ENCODE peak calls at places on chromosomes 13 and 19, in four cellular contexts. I is fibroblast of lung, F is SK-N-SH, B is mammary epithelial cell. D is an unnamed sample.

GRCh38 chr13:102846261-102847015 is 606 bp downstream of the ERCC5 start:
- DNase-seq in B (peak), F (peak), I (peak), D (peak)

GRCh38 chr13:32790731-32791130 is 204.5 kb downstream of the PDS5B start:
- DNase-seq in B (no peak), I (no peak), F (no peak), D (no peak)

GRCh38 chr19:35712910-35713845 is 4.6 kb upstream of the KMT2B start:
- DNase-seq in F (no peak), I (no peak), B (no peak), D (no peak)

GRCh38 chr13:76380436-76381065 is 505.7 kb downstream of the KCTD12 start:
- DNase-seq in B (peak), I (peak), F (no peak), D (no peak)

GRCh38 chr19:33830264-33830663 is 33.6 kb downstream of the KCTD15 start:
- DNase-seq in I (no peak), B (no peak), F (no peak), D (no peak)

GRCh38 chr19:35204799-35205732 is 23.5 kb downstream of the FAM187B start:
- DNase-seq in B (no peak), F (no peak), I (no peak), D (no peak)

GRCh38 chr19:37975071-37975470 is 68.1 kb downstream of the SIPA1L3 start:
- DNase-seq in F (no peak), I (no peak), B (no peak), D (no peak)

GRCh38 chr13:98912846-98913245 is 65.0 kb downstream of the DOCK9 start:
- DNase-seq in B (no peak), F (no peak), I (no peak), D (no peak)

GRCh38 chr13:20121154-20121515 is 39.7 kb downstream of the GJA3 start:
- DNase-seq in F (no peak), B (no peak), I (no peak), D (no peak)

GRCh38 chr19:33905937-33906577 is 109.4 kb downstream of the KCTD15 start:
- DNase-seq in I (peak), F (peak), B (peak), D (no peak)

GRCh38 chr19:56597696-56598095 is 2.6 kb downstream of the ZNF71 start:
- DNase-seq in F (no peak), I (peak), B (peak), D (no peak)

GRCh38 chr13:73287871-73288270 is 229.1 kb downstream of the KLF5 start:
- DNase-seq in F (no peak), B (no peak), I (no peak), D (no peak)

GRCh38 chr13:29676941-29677452 is 81.5 kb upstream of the SLC7A1 start:
- DNase-seq in I (peak), B (peak), F (no peak), D (no peak)

GRCh38 chr13:32538234-32538620 is 368 bp downstream of the N4BP2L2 start:
- DNase-seq in I (peak), F (peak), B (peak), D (no peak)

GRCh38 chr13:112887151-112887550 is 81.9 kb upstream of the MCF2L start:
- DNase-seq in F (no peak), B (no peak), I (no peak), D (no peak)

GRCh38 chr13:53648673-53649072 is 620.1 kb downstream of the OLFM4 start:
- DNase-seq in I (no peak), B (no peak), F (no peak), D (no peak)

GRCh38 chr19:35044317-35045117 is 3.0 kb downstream of the HPN start:
- DNase-seq in I (peak), F (peak), B (peak), D (peak)

GRCh38 chr19:52949422-52949821 is 13.3 kb downstream of the ZNF816 start:
- DNase-seq in B (no peak), I (no peak), F (no peak), D (no peak)

GRCh38 chr13:47114030-47114429 is 217.2 kb upstream of the HTR2A start:
- DNase-seq in F (no peak), B (peak), I (peak), D (no peak)

GRCh38 chr13:30486230-30487074 is 20.7 kb upstream of the HMGB1 start:
- DNase-seq in B (peak), I (peak), F (no peak), D (no peak)

GRCh38 chr13:105925496-105925895 is 610.0 kb downstream of the EFNB2 start:
- DNase-seq in I (peak), B (peak), F (no peak), D (no peak)

GRCh38 chr19:8132858-8133458 is 16.4 kb downstream of the FBN3 start:
- DNase-seq in B (no peak), I (no peak), F (no peak), D (no peak)

GRCh38 chr19:8137425-8137824 is 12.0 kb downstream of the FBN3 start:
- DNase-seq in F (no peak), B (no peak), I (no peak), D (no peak)

GRCh38 chr19:8138201-8138600 is 11.2 kb downstream of the FBN3 start:
- DNase-seq in I (no peak), F (peak), B (no peak), D (no peak)

GRCh38 chr19:8131517-8131916 is 17.9 kb downstream of the FBN3 start:
- DNase-seq in B (no peak), I (no peak), F (peak), D (no peak)

DNA sequence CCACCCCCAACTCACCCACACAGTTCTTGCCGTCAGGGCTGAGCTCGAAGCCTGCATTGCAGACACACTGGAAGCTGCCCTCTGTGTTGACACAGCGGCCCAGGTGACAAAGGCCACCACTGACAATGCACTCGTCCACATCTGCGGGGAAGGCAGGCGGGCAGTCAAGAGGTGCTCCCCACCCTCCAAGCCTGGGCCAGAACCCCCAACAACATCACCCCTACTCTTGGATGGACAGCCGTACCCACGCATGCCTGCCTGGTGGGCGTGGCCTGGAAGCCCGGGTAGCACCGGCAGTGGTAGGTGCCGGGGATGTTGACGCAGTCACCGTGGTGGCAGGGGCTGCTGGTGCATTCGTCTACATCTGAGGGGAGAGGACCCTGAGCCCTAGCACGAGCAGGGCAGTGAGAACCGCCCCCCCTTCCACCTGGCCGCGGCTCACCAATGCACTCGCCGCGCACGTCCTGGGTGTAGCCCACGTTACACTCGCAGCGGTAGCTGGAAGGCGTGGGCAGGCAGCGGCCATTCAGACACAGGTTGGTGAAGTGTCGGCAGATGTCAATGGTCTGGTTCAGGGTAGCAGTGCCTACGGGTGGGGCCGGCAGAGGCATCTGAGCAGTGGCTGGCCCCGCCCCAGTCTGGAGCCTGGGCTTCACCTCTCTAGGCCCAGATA is 13.3 kb downstream of the FBN3 start:
- DNase-seq in I (no peak), B (no peak), F (no peak), D (no peak)
- H3K4me3 ChIP-seq in I (no peak), B (no peak), F (no peak), D (no peak)

DNA sequence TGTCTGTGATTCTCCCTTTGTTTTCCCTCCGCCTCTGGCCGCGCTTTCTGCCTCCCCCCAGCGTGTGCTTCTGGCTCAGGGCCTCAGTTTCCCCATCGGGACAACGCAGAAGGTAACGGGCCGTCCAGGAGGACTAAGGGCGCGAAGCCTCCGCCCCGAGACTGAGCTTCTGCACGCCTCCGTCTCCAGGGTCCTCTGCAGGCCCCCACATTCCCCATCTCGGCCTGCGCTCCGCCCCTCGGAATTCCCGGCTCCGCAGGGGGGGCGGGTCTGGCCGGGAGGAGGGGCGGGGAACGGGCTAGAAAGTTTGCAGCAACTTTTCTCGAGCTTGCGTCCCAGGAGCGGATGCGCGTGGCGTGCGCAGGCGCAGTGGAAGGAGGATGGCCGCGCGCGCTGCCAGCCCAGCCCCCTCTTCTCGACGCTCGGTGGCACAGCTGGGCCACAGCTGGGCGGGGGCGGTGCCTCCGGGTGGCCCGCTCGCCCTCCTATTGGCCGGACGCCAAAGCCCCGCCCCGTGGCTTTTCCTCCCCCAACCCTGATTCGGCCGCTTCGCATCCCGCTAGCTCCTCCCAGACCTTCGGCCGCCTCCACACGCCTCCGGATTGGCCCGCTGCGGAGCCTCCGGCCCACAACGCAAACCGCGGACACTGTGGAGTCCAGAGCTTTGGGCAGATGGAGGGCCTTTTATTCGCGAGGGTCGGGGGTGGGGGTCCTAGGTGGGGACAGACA is at the start of gene SIX5:
- DNase-seq in F (peak), I (peak), B (peak), D (peak)
- H3K9ac ChIP-seq in F (peak), I (peak), B (peak), D (peak)

GRCh38 chr13:80382576-80382975 is 41.6 kb upstream of the SPRY2 start:
- DNase-seq in B (no peak), F (no peak), I (no peak), D (no peak)

GRCh38 chr13:80374453-80374852 is 33.5 kb upstream of the SPRY2 start:
- DNase-seq in I (no peak), F (no peak), B (no peak), D (no peak)

GRCh38 chr13:80376554-80376953 is 35.6 kb upstream of the SPRY2 start:
- DNase-seq in F (no peak), I (no peak), B (no peak), D (no peak)

DNA sequence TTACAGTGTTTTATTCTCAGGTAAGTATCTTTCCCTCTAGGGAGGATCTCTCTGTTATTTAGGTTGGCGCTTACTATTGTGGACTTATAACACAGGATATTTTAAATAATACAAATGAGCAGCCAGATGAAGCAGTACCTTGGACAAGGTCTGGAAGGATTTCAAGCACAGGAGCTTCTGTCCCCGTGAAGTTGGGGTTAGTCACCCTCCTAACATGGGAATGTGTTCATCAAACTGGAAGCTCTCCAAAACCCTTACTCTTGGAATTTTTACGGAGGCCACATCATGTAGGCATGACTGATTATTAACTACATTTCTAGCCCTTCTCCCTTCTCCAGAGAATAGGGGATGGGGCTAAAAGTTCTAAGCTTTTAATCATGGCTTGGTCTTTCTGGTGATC is 38.3 kb upstream of the SPRY2 start:
- DNase-seq in F (no peak), B (peak), I (peak), D (no peak)
- H3K4me3 ChIP-seq in F (no peak), B (no peak), I (no peak), D (no peak)

GRCh38 chr19:345320-345879 is 804 bp upstream of the MIER2 start:
- DNase-seq in B (no peak), I (no peak), F (no peak), D (no peak)

GRCh38 chr19:342801-343421 is 1.7 kb downstream of the MIER2 start:
- DNase-seq in I (peak), F (no peak), B (peak), D (no peak)

GRCh38 chr19:343451-343931 is 1.1 kb downstream of the MIER2 start:
- DNase-seq in B (peak), F (peak), I (peak), D (no peak)

GRCh38 chr19:344625-345319 is at the start of gene MIER2:
- DNase-seq in F (peak), B (peak), I (peak), D (no peak)

GRCh38 chr19:343941-344624 is 513 bp downstream of the MIER2 start:
- DNase-seq in I (peak), F (peak), B (no peak), D (no peak)
- H3K9ac ChIP-seq in I (peak), F (peak), B (peak), D (peak)

DNA sequence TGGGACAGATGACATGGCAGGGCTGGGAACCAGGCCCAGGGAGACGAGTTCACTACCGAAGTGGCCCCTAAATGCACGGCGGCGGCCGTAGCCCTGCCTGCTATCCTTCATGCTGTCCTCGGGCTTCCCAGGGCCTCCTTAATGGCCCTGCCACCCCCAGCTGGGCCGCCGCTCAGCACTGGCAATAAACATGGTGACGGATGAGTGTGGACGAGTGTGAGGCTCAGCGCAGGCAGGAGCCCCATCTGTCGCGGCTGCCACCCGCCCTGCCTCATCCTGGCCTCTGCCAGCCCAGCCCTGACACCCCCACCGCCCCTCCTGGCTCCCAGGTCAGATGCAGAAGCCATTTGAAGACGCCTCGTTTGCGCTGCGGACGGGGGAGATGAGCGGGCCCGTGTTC is 13.6 kb downstream of the PIN1 start:
- DNase-seq in F (no peak), I (no peak), B (no peak), D (no peak)
- H3K4me3 ChIP-seq in F (no peak), I (no peak), B (no peak), D (no peak)

DNA sequence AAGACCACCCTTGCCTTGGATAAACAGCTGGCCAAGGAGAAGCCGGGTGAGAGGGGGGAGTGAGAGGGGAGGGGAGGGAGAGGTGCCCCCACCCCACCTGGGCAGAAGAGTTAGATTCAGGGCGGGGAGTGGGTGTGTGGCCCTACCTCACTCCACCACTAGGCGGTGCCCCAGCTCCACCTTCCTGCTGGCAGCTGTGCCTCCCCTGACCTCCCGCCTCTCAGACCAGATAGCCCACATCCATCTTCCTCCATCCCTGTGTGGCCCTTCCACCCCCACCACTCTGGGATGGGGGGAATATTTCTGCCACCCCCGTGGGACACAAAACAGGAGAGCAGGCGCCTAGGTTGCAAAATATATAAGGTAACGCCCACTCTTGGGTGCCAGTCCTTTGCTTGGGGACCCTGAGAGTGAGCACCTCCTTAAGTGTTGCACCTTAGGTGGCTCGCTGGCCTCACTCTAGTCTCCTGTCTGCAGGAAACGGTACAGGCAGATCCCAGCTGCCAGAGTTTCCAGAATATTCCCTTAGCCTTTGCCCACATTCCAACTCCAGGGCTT is 13.8 kb upstream of the EHD2 start:
- DNase-seq in I (no peak), F (peak), B (no peak), D (no peak)
- H3K9ac ChIP-seq in I (no peak), F (no peak), B (no peak), D (no peak)

DNA sequence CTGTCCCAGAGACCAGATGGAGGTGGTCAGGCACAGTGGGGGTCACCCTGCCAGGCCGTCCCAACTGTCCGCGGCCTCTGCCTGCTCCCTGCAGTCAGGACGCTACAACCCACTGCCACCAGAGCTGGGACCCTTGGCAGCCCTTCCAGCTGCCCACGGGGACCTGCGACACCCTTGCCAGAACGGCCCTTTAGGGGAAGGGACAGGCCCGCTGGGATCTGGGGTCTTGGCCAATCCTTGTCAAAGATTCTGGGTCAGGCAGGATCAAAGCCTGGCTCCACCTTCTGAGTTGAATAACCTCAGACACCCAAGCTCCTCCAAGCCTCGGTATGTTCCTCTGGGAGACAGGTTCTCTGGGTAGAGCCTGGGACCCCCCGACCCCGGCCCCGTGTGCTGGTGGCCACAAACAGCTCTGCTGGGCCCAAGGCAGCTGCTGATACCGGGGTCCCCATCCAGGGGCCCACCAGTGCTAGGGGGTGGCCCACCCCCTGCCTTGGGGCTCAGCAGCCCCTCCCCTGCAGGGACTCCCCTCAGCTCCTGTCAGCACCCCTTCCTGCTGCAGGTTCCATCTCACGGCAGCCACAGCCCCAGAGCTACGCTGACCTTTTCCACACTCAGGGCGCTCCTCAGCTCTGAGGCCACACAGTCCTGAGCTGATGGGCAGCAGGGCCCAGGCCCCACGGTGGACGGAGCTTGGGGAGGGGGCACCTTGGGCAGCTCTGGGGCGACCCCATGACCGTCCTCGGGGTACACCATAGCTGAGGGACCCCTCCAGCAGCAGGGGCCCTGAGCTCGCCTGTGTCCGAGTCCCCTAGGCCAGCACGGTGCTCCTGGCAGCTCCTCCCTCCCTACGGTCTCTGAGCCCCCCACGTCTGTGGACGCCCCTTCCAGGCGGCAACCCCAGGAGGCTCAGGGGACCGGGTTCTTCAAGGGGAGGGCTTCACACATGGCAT is 18.4 kb downstream of the SBNO2 start:
- DNase-seq in F (no peak), B (no peak), I (no peak), D (no peak)
- H3K4me3 ChIP-seq in F (no peak), B (peak), I (peak), D (no peak)

GRCh38 chr19:49387936-49388372 is at the start of gene KASH5:
- DNase-seq in B (no peak), I (peak), F (peak), D (no peak)

GRCh38 chr19:49389406-49389805 is 1.4 kb downstream of the KASH5 start:
- DNase-seq in B (no peak), I (no peak), F (no peak), D (no peak)

GRCh38 chr19:49391581-49392399 is 3.7 kb downstream of the KASH5 start:
- DNase-seq in F (peak), I (peak), B (peak), D (no peak)

GRCh38 chr19:49390978-49391304 is 2.9 kb downstream of the KASH5 start:
- DNase-seq in B (no peak), F (no peak), I (no peak), D (no peak)

GRCh38 chr19:49390131-49390977 is 2.3 kb downstream of the KASH5 start:
- DNase-seq in I (no peak), F (no peak), B (no peak), D (no peak)
- H3K9ac ChIP-seq in I (no peak), F (no peak), B (no peak), D (no peak)